ENCODE peak calls at places on chromosomes 13 and 19, in eight cellular contexts. U is OCI-M1; S is NCI-H2029 treated with DMSO at 0.1 percent for 48 hours; B is activated CD4-positive, alpha-beta memory T cell treated with anti-CD3 and anti-CD28 coated beads for 36 hours; H is aorta; Q is stomach; L is ELF-1; F is activated effector memory CD4-positive, alpha-beta T cell treated with anti-CD3 and anti-CD28 coated beads, Interleukin-2, amount 50 U/mL, for 16 hours. O is an unnamed sample.

GRCh38 chr13:76552807-76553206 is 333.4 kb downstream of the KCTD12 start:
- DNase-seq in Q (no peak), H (no peak), L (no peak), B (no peak), S (no peak), U (no peak), F (no peak), O (no peak)

GRCh38 chr19:45815501-45816216 is 551 bp upstream of the RSPH6A start:
- DNase-seq in B (no peak), S (no peak), L (peak; percentile 76), H (no peak), F (no peak), Q (no peak), U (no peak), O (no peak)

GRCh38 chr13:39765801-39766463 is 110.5 kb downstream of the COG6 start:
- DNase-seq in H (no peak), Q (peak; percentile 46), U (peak; percentile 3), S (peak; percentile 35), L (peak; percentile 16), B (peak; percentile 61), F (peak; percentile 65), O (peak; percentile 56)

GRCh38 chr13:45851171-45851889 is at the start of gene SIAH3:
- DNase-seq in U (no peak), S (no peak), F (no peak), L (peak; percentile 30), Q (no peak), B (peak; percentile 41), H (no peak), O (peak; percentile 40)

GRCh38 chr13:42048625-42049453 is at the start of gene DGKH:
- DNase-seq in U (peak; percentile 37), L (peak; percentile 69), B (peak; percentile 75), F (peak; percentile 89), S (no peak), H (peak; percentile 88), Q (peak; percentile 85), O (peak; percentile 77)

GRCh38 chr13:49082653-49083536 is 107.2 kb downstream of the FNDC3A start:
- DNase-seq in F (no peak), S (no peak), Q (no peak), H (no peak), L (no peak), U (no peak), B (no peak), O (no peak)

GRCh38 chr13:100508391-100508790 is 80.2 kb downstream of the GGACT start:
- DNase-seq in F (no peak), Q (no peak), L (no peak), U (no peak), S (no peak), H (no peak), B (no peak), O (no peak)

GRCh38 chr13:78978381-78978998 is 319.5 kb upstream of the OBI1 start:
- DNase-seq in B (no peak), Q (peak; percentile 25), H (no peak), L (no peak), S (peak; percentile 27), F (no peak), U (peak; percentile 87), O (peak; percentile 37)

GRCh38 chr19:53333071-53333465 is 481 bp upstream of the ZNF845 start:
- DNase-seq in H (peak; percentile 72), F (peak; percentile 74), Q (peak; percentile 42), L (no peak), B (peak; percentile 45), U (peak; percentile 83), S (no peak), O (peak; percentile 56)

GRCh38 chr19:31534231-31534630 is 185.0 kb upstream of the TSHZ3 start:
- DNase-seq in L (no peak), U (no peak), S (no peak), B (no peak), F (no peak), H (no peak), Q (no peak), O (no peak)

GRCh38 chr19:40759352-40759751 is 8.3 kb downstream of the SNRPA start:
- DNase-seq in Q (no peak), F (no peak), H (no peak), U (no peak), S (no peak), B (no peak), L (no peak), O (no peak)

GRCh38 chr13:113651511-113652403 is 6.2 kb downstream of the ATP4B start:
- DNase-seq in F (peak; percentile 58), B (peak; percentile 3), U (no peak), H (peak; percentile 34), S (no peak), L (no peak), Q (peak; percentile 24), O (no peak)

GRCh38 chr13:40969169-40969901 is 49.8 kb downstream of the ELF1 start:
- DNase-seq in H (no peak), S (no peak), L (no peak), F (peak; percentile 70), Q (no peak), U (no peak), B (peak; percentile 57), O (no peak)

GRCh38 chr13:45481688-45482087 is 16.9 kb downstream of the COG3 start:
- DNase-seq in F (no peak), S (no peak), Q (no peak), L (no peak), U (no peak), B (no peak), H (no peak), O (no peak)

GRCh38 chr13:110266983-110267382 is 40.0 kb downstream of the COL4A1 start:
- DNase-seq in Q (no peak), S (no peak), B (no peak), U (no peak), L (no peak), F (no peak), H (no peak), O (no peak)